ENCODE peak calls at places on chromosomes 11 and 22, in seven cellular contexts. L is activated naive CD4-positive, alpha-beta T cell treated with Interleukin-2 at 50 U/mL for 16 hours; G is substantia nigra; I is NCI-H1436; R is NCI-H1694; E is stimulated activated CD8-positive, alpha-beta memory T cell treated with anti-CD3 and anti-CD28 coated beads, Interleukin-15, amount 100 ng/mL, for 1 hour; D is HuH-7. T is an unnamed sample.

GRCh38 chr22:36758792-36759271 is 17.1 kb downstream of the IFT27 start:
- DNase-seq in G (no peak), D (no peak), I (no peak), L (no peak), R (no peak), E (no peak), T (no peak)

GRCh38 chr11:130865091-130865771 is 51.0 kb downstream of the SNX19 start:
- DNase-seq in E (no peak), L (no peak), G (no peak), D (no peak), I (peak; percentile 0), R (no peak), T (no peak)

GRCh38 chr11:118535261-118535660 is 4.3 kb downstream of the TMEM25 start:
- DNase-seq in R (no peak), G (no peak), I (no peak), D (no peak), L (no peak), E (no peak), T (no peak)

GRCh38 chr11:573146-573759 is 3.0 kb upstream of the PHRF1 start:
- DNase-seq in G (no peak), D (no peak), I (no peak), E (no peak), L (no peak), R (no peak), T (no peak)

GRCh38 chr22:10961043-10961860 is 4566.7 kb upstream of the OR11H1 start:
- DNase-seq in D (no peak), E (no peak), G (no peak), R (no peak), I (no peak), L (no peak), T (no peak)

GRCh38 chr11:62712413-62712812 is 4.9 kb downstream of the GNG3 start:
- DNase-seq in I (no peak), L (no peak), E (no peak), R (no peak), D (no peak), G (no peak), T (no peak)

GRCh38 chr11:59753650-59754493 is 1.3 kb upstream of the STX3 start:
- DNase-seq in G (peak; percentile 80), D (peak; percentile 91), I (peak; percentile 59), R (peak; percentile 13), L (peak; percentile 83), E (peak; percentile 66), T (peak; percentile 79)

GRCh38 chr11:60851327-60852059 is 4.3 kb downstream of the PTGDR2 start:
- DNase-seq in G (no peak), R (no peak), E (no peak), L (no peak), D (no peak), I (no peak), T (no peak)

GRCh38 chr11:2428322-2428795 is 16.0 kb downstream of the TRPM5 start:
- DNase-seq in E (peak; percentile 78), G (peak; percentile 69), D (peak; percentile 88), R (peak; percentile 2), L (peak; percentile 86), I (no peak), T (peak; percentile 77)

GRCh38 chr11:120028181-120028935 is 109.6 kb downstream of the TRIM29 start:
- DNase-seq in L (no peak), R (no peak), I (no peak), D (no peak), E (no peak), G (no peak), T (no peak)

GRCh38 chr11:122727101-122727929 is 71.8 kb downstream of the UBASH3B start:
- DNase-seq in L (peak; percentile 43), R (no peak), E (no peak), D (no peak), G (no peak), I (no peak), T (no peak)

GRCh38 chr22:19803736-19804267 is 43.2 kb downstream of the TBX1 start:
- DNase-seq in I (no peak), E (no peak), G (no peak), R (no peak), D (no peak), L (no peak), T (no peak)

GRCh38 chr22:45469573-45470383 is 32.9 kb upstream of the FBLN1 start:
- DNase-seq in L (no peak), E (no peak), D (no peak), G (no peak), I (no peak), R (no peak), T (no peak)

T was measured in central memory CD8-positive, alpha-beta T cell.